ENCODE peak calls at places on chromosomes 5 and 9, in eight cellular contexts. E, L, C, G, B, J, A and W are unnamed samples.

GRCh38 chr5:36796171-36796570 is 80.4 kb upstream of the NIPBL start:
- DNase-seq in G (no peak), L (no peak), E (no peak), B (no peak), C (no peak), J (no peak), A (no peak), W (no peak)

GRCh38 chr9:120910643-120911042 is 16.0 kb downstream of the TRAF1 start:
- DNase-seq in L (no peak), J (no peak), B (no peak), A (no peak), G (no peak), C (no peak), E (no peak), W (no peak)

GRCh38 chr9:75903785-75904360 is 13.4 kb downstream of the PCSK5 start:
- DNase-seq in E (no peak), A (no peak), L (no peak), B (peak; percentile 48), G (no peak), C (peak; percentile 18), J (no peak), W (no peak)

GRCh38 chr5:80140496-80140895 is 105.3 kb downstream of the THBS4 start:
- DNase-seq in A (no peak), G (no peak), E (no peak), L (no peak), B (no peak), C (no peak), J (no peak), W (no peak)

GRCh38 chr5:40160435-40160834 is 519.3 kb upstream of the PTGER4 start:
- DNase-seq in B (no peak), A (no peak), J (no peak), C (no peak), G (no peak), E (no peak), L (no peak), W (no peak)

GRCh38 chr9:106697799-106698591 is 165.0 kb upstream of the ZNF462 start:
- DNase-seq in L (no peak), G (peak; percentile 63), E (peak; percentile 30), B (no peak), C (peak; percentile 39), A (peak; percentile 49), J (no peak), W (no peak)

GRCh38 chr5:160108124-160108523 is 11.1 kb downstream of the PWWP2A start:
- DNase-seq in A (no peak), G (no peak), C (no peak), L (no peak), J (no peak), B (no peak), E (no peak), W (no peak)

GRCh38 chr5:138773215-138773614 is 20.0 kb downstream of the CTNNA1 start:
- DNase-seq in A (no peak), E (no peak), L (no peak), B (no peak), C (no peak), G (no peak), J (no peak), W (no peak)

GRCh38 chr9:132391446-132391845 is 15.2 kb downstream of the TTF1 start:
- DNase-seq in G (no peak), L (no peak), E (no peak), B (no peak), A (no peak), J (no peak), C (no peak), W (no peak)

GRCh38 chr9:116626762-116627161 is 60.3 kb upstream of the TRIM32 start:
- DNase-seq in B (no peak), J (no peak), G (no peak), A (no peak), L (no peak), E (no peak), C (no peak), W (no peak)

GRCh38 chr9:38338359-38339014 is 54.0 kb upstream of the ALDH1B1 start:
- DNase-seq in J (no peak), B (no peak), G (no peak), E (no peak), L (no peak), C (no peak), A (no peak), W (no peak)

GRCh38 chr5:180101451-180102105 is 30.0 kb upstream of the RNF130 start:
- DNase-seq in G (peak; percentile 34), L (no peak), A (no peak), C (no peak), J (no peak), E (no peak), B (no peak), W (no peak)

GRCh38 chr9:85377751-85378289 is 363.9 kb downstream of the AGTPBP1 start:
- DNase-seq in E (no peak), C (no peak), J (no peak), L (no peak), B (no peak), A (no peak), G (no peak), W (no peak)

GRCh38 chr9:18393340-18394130 is 80.4 kb upstream of the ADAMTSL1 start:
- DNase-seq in J (no peak), B (peak; percentile 69), G (peak; percentile 72), C (peak; percentile 56), L (no peak), E (peak; percentile 76), A (peak; percentile 92), W (no peak)

DNA sequence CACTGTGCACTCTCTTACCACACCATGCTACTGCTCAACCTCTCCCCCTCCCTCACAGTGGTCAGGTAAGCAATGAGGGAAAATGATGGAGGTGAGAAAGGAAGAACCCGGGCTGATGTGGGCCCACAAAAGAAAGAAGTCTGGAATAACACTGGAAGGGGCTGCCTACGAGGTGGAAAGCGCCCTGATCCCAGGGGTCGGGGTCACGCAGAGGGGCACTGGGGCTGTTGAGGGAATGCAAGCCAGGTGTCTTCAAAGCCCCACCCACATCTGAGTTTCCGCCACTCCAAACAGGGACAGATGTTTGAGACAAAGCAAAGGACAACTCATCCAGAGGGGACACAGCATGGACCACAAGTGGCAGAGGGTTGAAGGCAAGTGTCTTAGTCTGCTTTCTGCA is 4.2 kb downstream of the TNIP1 start:
- DNase-seq in G (no peak), E (no peak), L (no peak), J (no peak), A (no peak), C (no peak), B (no peak), W (no peak)
- TF ChIP-seq POLR2AphosphoS5 in G (no peak), E (no peak), L (no peak), J (peak; percentile 18), A (no peak), C (no peak), B (no peak), W (no peak)

DNA sequence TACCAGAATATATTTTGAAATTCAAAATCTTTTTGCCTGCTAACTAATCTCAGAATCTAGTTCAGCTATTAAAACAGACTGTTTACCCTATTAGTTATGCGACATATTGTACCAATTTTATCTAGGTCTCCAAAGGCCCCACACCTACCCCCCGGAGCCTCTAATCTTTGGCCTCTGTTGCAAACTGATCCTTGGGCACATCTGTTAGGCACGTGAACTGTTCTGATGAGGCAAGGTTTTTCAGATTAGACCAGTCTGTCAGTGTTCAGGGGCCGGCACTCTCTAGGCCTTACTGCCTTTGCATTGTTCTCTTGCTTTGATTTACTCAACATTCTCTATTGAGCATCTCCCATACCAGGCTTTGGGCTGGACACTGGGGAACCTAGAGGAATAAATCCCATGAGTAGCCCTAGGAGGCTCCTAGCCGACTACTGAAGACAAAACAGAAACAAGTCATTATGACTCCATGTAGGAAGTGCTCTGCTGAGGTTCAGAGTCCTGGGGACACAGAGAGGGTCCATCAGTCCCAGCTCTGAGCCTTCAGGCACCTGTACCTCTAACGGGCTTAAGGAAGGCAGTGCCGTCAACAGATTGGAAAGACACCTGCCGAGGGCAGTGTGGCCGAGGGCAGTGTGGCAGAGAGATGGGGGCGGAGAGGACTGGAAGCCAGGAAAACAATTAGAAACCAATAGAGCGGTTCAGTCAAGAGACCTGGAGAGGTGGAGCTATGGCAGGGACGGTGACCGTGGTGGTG is 245.1 kb downstream of the AOPEP start:
- DNase-seq in B (no peak), C (no peak), A (no peak), L (no peak), J (no peak), G (no peak), E (no peak), W (no peak)
- TF ChIP-seq POLR2A in B (no peak), C (no peak), A (no peak), L (no peak), J (no peak), G (no peak), E (no peak), W (no peak)

GRCh38 chr5:149452007-149452664 is 73.0 kb upstream of the IL17B start:
- DNase-seq in E (peak; percentile 84), L (no peak), B (no peak), C (peak; percentile 82), J (no peak), A (no peak), G (no peak), W (no peak)
- TF ChIP-seq POLR2AphosphoS5 in E (peak; percentile 94), L (no peak), B (no peak), C (peak; percentile 88), J (no peak), A (peak; percentile 36), G (peak; percentile 41), W (no peak)

DNA sequence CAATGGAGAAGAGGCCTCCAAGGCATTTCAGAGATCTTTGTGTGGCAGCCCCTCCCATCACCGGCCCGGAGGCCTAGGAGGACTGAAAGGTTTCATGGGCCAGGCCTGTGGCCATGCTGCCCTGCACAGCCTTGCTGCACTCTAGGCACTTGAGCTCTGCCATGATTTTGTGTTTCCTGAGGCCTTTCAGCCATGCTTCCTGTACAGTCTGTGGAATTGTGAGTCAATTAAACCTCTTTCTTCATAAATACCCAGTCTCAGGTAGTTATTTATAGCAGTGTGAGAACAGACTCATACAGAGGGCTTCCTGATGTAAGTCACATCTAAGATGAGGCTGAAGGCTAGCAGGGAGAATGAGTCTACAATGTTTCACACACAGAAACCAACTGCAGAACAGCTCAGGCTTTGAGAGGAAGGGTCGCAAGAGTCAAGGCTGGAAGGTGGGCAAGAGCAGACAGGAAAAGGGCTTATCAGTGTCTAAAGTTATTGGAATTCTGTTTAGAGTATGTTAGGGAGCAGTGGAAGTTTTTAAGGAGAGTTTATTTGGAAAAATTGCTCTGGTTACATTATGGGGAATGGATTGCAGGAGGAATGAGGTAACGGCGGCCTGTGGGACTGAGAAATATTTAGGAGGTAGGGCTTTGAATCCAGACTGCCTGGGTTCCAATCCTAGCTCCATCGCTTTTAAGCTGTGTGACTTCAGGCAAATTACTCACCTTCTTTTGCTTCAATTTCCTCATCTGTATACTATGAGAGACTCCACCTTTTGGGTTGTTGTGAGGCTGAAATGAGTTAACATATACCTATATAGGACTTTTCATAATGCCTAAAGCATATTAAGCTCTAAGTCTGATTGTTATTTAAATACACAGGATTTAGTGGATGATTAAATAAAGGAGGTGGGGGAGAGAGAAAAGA is 291.2 kb downstream of the CWC27 start:
- DNase-seq in L (no peak), J (no peak), B (no peak), C (no peak), A (no peak), E (no peak), G (no peak), W (no peak)
- TF ChIP-seq POLR2A in L (no peak), J (no peak), B (no peak), C (no peak), A (no peak), E (no peak), G (no peak), W (no peak)